ENCODE peak calls at places on chromosomes 11 and 22, in eight cellular contexts. Z is GM12865; B is T-helper 9 cell; W is activated CD4-positive, alpha-beta T cell treated with anti-CD3 and anti-CD28 coated beads, Interleukin-2, amount 50 U/mL, for 4 hours; M is RKO; Q is LoVo; V is caudate nucleus; R is T47D. D is an unnamed sample.

GRCh38 chr11:8071616-8072581 is 9.1 kb upstream of the TUB start:
- DNase-seq in Q (no peak), V (no peak), Z (no peak), B (no peak), M (no peak), R (no peak), W (no peak), D (no peak)

GRCh38 chr11:114367244-114367957 is 32.9 kb downstream of the C11orf71 start:
- DNase-seq in B (no peak), M (no peak), Q (no peak), Z (no peak), V (no peak), W (no peak), R (no peak), D (no peak)

GRCh38 chr11:117188620-117189081 is 10.1 kb downstream of the SIDT2 start:
- DNase-seq in Q (no peak), M (no peak), W (no peak), V (no peak), R (no peak), B (no peak), Z (no peak), D (no peak)

GRCh38 chr11:66011239-66011784 is 496 bp upstream of the CST6 start:
- DNase-seq in M (peak), W (no peak), Z (no peak), Q (peak), R (peak), B (no peak), V (no peak), D (peak)

GRCh38 chr22:46614070-46614931 is 5.9 kb upstream of the GRAMD4 start:
- DNase-seq in B (peak), V (no peak), M (no peak), Z (peak), Q (no peak), W (peak), R (no peak), D (peak)

GRCh38 chr11:125084057-125084416 is 20.9 kb downstream of the SLC37A2 start:
- DNase-seq in V (no peak), W (no peak), Q (no peak), Z (no peak), M (no peak), R (no peak), B (no peak), D (no peak)

GRCh38 chr11:119206512-119207299 is 567 bp downstream of the CBL start:
- DNase-seq in M (peak), B (peak), W (peak), R (peak), Z (peak), Q (no peak), V (no peak), D (peak)

GRCh38 chr22:28297504-28297903 is 378.4 kb upstream of the PITPNB start:
- DNase-seq in Q (no peak), B (no peak), V (peak), Z (peak), R (no peak), M (no peak), W (no peak), D (peak)

GRCh38 chr22:45448431-45448830 is 34.9 kb downstream of the RIBC2 start:
- DNase-seq in Q (no peak), Z (no peak), W (no peak), M (no peak), R (no peak), B (no peak), V (no peak), D (no peak)

GRCh38 chr22:38162881-38163843 is 18.5 kb downstream of the PLA2G6 start:
- DNase-seq in Z (peak), B (no peak), Q (no peak), W (no peak), V (no peak), R (no peak), M (no peak), D (no peak)

GRCh38 chr22:31825513-31825912 is 71.7 kb downstream of the DEPDC5 start:
- DNase-seq in V (no peak), Z (no peak), M (peak), B (no peak), Q (no peak), W (no peak), R (no peak), D (no peak)

GRCh38 chr11:69986421-69987229 is 91.5 kb upstream of the ANO1 start:
- DNase-seq in V (no peak), Q (no peak), R (no peak), M (no peak), Z (no peak), W (no peak), B (no peak), D (no peak)

GRCh38 chr22:30185129-30185528 is 61.4 kb downstream of the LIF start:
- DNase-seq in M (no peak), B (no peak), W (no peak), V (no peak), Z (no peak), R (no peak), Q (no peak), D (no peak)

GRCh38 chr22:35134637-35135036 is 68.7 kb downstream of the ISX start:
- DNase-seq in W (no peak), B (no peak), Z (no peak), M (no peak), V (no peak), Q (no peak), R (no peak), D (no peak)

GRCh38 chr11:77081976-77082836 is 15.4 kb downstream of the CAPN5 start:
- DNase-seq in V (no peak), M (no peak), R (no peak), B (no peak), Q (no peak), Z (no peak), W (no peak), D (no peak)

GRCh38 chr22:30187726-30188407 is 58.7 kb downstream of the LIF start:
- DNase-seq in Q (no peak), Z (no peak), R (no peak), B (no peak), W (peak), M (no peak), V (no peak), D (no peak)

GRCh38 chr11:107468596-107468995 is 11.0 kb upstream of the CWF19L2 start:
- DNase-seq in Z (no peak), B (no peak), V (no peak), R (no peak), M (no peak), W (no peak), Q (no peak), D (no peak)

GRCh38 chr22:34760276-34761008 is 305.5 kb upstream of the ISX start:
- DNase-seq in Q (no peak), Z (no peak), R (no peak), B (no peak), W (no peak), V (no peak), M (no peak), D (no peak)

GRCh38 chr11:64299847-64300648 is at the start of gene CATSPERZ:
- DNase-seq in W (no peak), M (no peak), Z (no peak), R (no peak), V (no peak), Q (no peak), B (no peak), D (no peak)

GRCh38 chr22:20032407-20032991 is 11.6 kb downstream of the TANGO2 start:
- DNase-seq in Q (no peak), R (no peak), W (no peak), M (no peak), Z (no peak), B (no peak), V (no peak), D (no peak)

GRCh38 chr22:28222976-28223375 is 303.9 kb upstream of the PITPNB start:
- DNase-seq in V (no peak), Q (no peak), R (no peak), M (no peak), Z (no peak), B (no peak), W (no peak), D (no peak)

GRCh38 chr11:108508653-108509593 is 10.7 kb upstream of the POGLUT3 start:
- DNase-seq in B (no peak), R (no peak), V (no peak), W (no peak), Q (peak), M (no peak), Z (no peak), D (no peak)

GRCh38 chr22:39597236-39597869 is 26.8 kb downstream of the CACNA1I start:
- DNase-seq in M (no peak), W (no peak), V (no peak), Q (no peak), B (no peak), Z (no peak), R (no peak), D (no peak)

GRCh38 chr22:28560005-28560742 is 119.5 kb downstream of the TTC28 start:
- DNase-seq in B (no peak), Q (no peak), R (no peak), Z (no peak), V (no peak), M (no peak), W (no peak), D (no peak)

GRCh38 chr11:75505966-75506692 is 19.6 kb downstream of the GDPD5 start:
- DNase-seq in B (no peak), Z (no peak), M (no peak), W (no peak), Q (no peak), R (no peak), V (no peak), D (no peak)

GRCh38 chr22:17172172-17172833 is 13.2 kb upstream of the HDHD5 start:
- DNase-seq in Q (no peak), R (no peak), W (no peak), V (no peak), B (no peak), M (no peak), Z (no peak), D (no peak)

GRCh38 chr11:6681949-6682348 is 1.2 kb downstream of the MRPL17 start:
- DNase-seq in W (no peak), Q (no peak), M (peak), V (no peak), B (no peak), Z (peak), R (no peak), D (no peak)

GRCh38 chr11:65132988-65133700 is 1.2 kb downstream of the SYVN1 start:
- DNase-seq in W (peak), Q (peak), V (no peak), R (peak), B (no peak), M (no peak), Z (peak), D (peak)

GRCh38 chr11:118437736-118438125 is 1.4 kb downstream of the KMT2A start:
- DNase-seq in Q (no peak), B (peak), R (no peak), V (no peak), Z (peak), W (no peak), M (peak), D (peak)

GRCh38 chr11:20360650-20361049 is 2.9 kb upstream of the HTATIP2 start:
- DNase-seq in M (no peak), W (no peak), Z (peak), V (no peak), Q (peak), B (no peak), R (no peak), D (peak)

GRCh38 chr11:70144262-70144661 is 58.8 kb upstream of the FADD start:
- DNase-seq in W (no peak), M (no peak), V (no peak), R (no peak), Q (no peak), Z (no peak), B (no peak), D (no peak)

GRCh38 chr22:30178180-30179126 is 68.1 kb downstream of the LIF start:
- DNase-seq in Q (no peak), B (no peak), V (no peak), W (peak), M (no peak), R (no peak), Z (no peak), D (no peak)

GRCh38 chr11:14644396-14645246 is 1.0 kb downstream of the PDE3B start:
- DNase-seq in Z (peak), R (no peak), B (peak), Q (no peak), M (peak), V (no peak), W (peak), D (peak)

GRCh38 chr11:39139581-39139980 is 2319.9 kb downstream of the LRRC4C start:
- DNase-seq in Z (no peak), M (no peak), Q (no peak), B (no peak), W (no peak), V (no peak), R (no peak), D (no peak)

GRCh38 chr11:6654281-6655019 is 1.2 kb downstream of the DCHS1 start:
- DNase-seq in W (no peak), B (no peak), M (no peak), Z (no peak), Q (no peak), V (no peak), R (no peak), D (no peak)

GRCh38 chr22:30460147-30460546 is 11.7 kb downstream of the SEC14L3 start:
- DNase-seq in Z (no peak), M (no peak), Q (no peak), W (no peak), R (no peak), V (no peak), B (no peak), D (no peak)

D was measured in GM20000.